ENCODE peak calls at places on chromosome 21, in six cellular contexts. S is tibial artery, B is uterus, G is AG09309, D is AG04450, R is fibroblast of lung. E is an unnamed sample.
A peak's percentile ranks its signal among the peaks of the same experiment; 100 is the strongest.

GRCh38 chr21:45010860-45011259 is 63.5 kb upstream of the ADARB1 start:
- DNase-seq in G (no peak), D (no peak), S (peak; percentile 53), R (no peak), B (no peak), E (no peak)

GRCh38 chr21:36325373-36326010 is 5.5 kb downstream of the MORC3 start:
- DNase-seq in D (no peak), G (no peak), S (no peak), R (peak; percentile 68), B (no peak), E (no peak)

GRCh38 chr21:25964009-25964408 is 206.6 kb downstream of the APP start:
- DNase-seq in B (no peak), S (no peak), D (no peak), R (peak; percentile 65), G (no peak), E (no peak)

GRCh38 chr21:42299324-42300044 is 15.7 kb downstream of the TFF3 start:
- DNase-seq in D (no peak), G (no peak), B (no peak), R (no peak), S (no peak), E (no peak)

GRCh38 chr21:41620982-41621381 is 113.0 kb upstream of the TMPRSS2 start:
- DNase-seq in B (no peak), S (no peak), R (no peak), D (no peak), G (peak; percentile 25), E (no peak)

GRCh38 chr21:43775795-43776430 is at the start of gene CSTB:
- DNase-seq in B (peak; percentile 68), R (peak; percentile 50), D (no peak), S (peak; percentile 89), G (no peak), E (no peak)

GRCh38 chr21:34690041-34690792 is 21.4 kb downstream of the CLIC6 start:
- DNase-seq in G (no peak), D (no peak), S (no peak), B (no peak), R (no peak), E (no peak)

GRCh38 chr21:15841856-15842564 is 112.2 kb downstream of the USP25 start:
- DNase-seq in G (peak; percentile 21), D (peak; percentile 34), R (peak; percentile 89), S (no peak), B (no peak), E (peak; percentile 81)

GRCh38 chr21:38351961-38352521 is 95.2 kb downstream of the KCNJ15 start:
- DNase-seq in R (peak; percentile 93), S (no peak), D (peak; percentile 67), G (peak; percentile 71), B (no peak), E (peak; percentile 52)
- H3K4me3 ChIP-seq in R (no peak overlapping the region), S (no peak overlapping the region), D (no peak overlapping the region), G (no peak overlapping the region), B (no peak overlapping the region), E (no peak overlapping the region)

GRCh38 chr21:32826317-32827167 is 55.0 kb upstream of the PAXBP1 start:
- DNase-seq in R (peak; percentile 58), B (peak; percentile 31), G (no peak), D (peak; percentile 20), S (no peak), E (peak; percentile 22)
- TF ChIP-seq CTCF in R (peak; percentile 60), B (peak; percentile 36), G (peak; percentile 67), D (peak; percentile 65), S (peak; percentile 36), E (peak; percentile 73)

DNA sequence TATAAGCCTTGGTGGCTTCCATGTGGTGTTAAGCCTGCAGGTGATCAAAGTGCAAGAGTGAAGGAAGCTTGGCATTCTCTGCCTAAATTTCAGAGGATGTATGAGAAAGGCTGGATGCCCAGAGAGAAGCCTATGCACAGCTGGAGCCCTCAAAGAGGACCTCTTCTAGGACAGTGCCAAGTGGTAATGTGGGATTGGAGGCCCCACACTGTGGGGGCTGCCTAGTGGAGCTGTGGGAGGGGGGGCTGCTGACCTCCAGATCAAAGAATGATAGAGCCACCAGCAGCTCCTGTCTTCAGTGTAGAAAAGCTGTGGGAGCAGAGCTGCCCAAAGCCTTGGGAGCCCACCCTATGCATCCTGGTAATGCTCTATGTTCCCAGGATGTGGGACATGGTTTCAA is 1512.7 kb upstream of the TPTE start:
- DNase-seq in D (no peak), R (no peak), B (no peak), G (no peak), S (no peak), E (no peak)
- H3K4me3 ChIP-seq in D (no peak overlapping the region), R (no peak overlapping the region), B (no peak overlapping the region), G (no peak overlapping the region), S (no peak overlapping the region), E (no peak overlapping the region)

GRCh38 chr21:23699402-23699801 is 1907.9 kb downstream of the MRPL39 start:
- DNase-seq in R (no peak), S (no peak), B (no peak), G (no peak), D (no peak), E (no peak)

GRCh38 chr21:23695449-23695848 is 1911.8 kb downstream of the MRPL39 start:
- DNase-seq in S (no peak), B (no peak), G (no peak), R (no peak), D (no peak), E (no peak)

GRCh38 chr21:23694396-23694795 is 1912.9 kb downstream of the MRPL39 start:
- DNase-seq in D (no peak), R (no peak), S (no peak), B (no peak), G (no peak), E (no peak)
- TF ChIP-seq CTCF in D (no peak), R (no peak), S (no peak), B (no peak), G (no peak), E (no peak)

GRCh38 chr21:17784604-17785402 is 34.4 kb downstream of the C21orf91 start:
- DNase-seq in R (peak; percentile 80), G (no peak), S (no peak), D (no peak), B (no peak), E (no peak)
- H3K4me3 ChIP-seq in R (no peak overlapping the region), G (no peak overlapping the region), S (no peak overlapping the region), D (no peak overlapping the region), B (no peak overlapping the region), E (no peak overlapping the region)

DNA sequence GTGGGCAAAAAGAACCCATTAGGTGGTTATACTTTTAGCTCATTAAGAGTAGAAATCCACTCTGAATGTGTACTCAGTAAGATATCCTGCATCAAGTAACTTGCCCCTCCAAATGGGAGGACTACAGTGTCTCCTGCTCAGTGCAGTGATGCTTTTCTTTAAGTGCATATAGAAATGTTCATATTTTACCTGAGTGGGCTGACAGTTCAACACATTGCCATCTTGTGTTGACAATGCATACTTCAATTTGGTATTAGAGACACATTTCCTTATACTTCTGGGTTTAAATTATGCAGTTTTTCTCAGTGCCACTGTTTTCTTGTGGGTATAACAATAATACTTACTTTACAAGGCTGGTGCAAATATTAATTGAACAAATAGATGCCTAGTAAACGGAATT is 318.6 kb upstream of the TMPRSS15 start:
- DNase-seq in D (no peak), R (no peak), B (no peak), S (no peak), G (no peak), E (no peak)
- TF ChIP-seq CTCF in D (no peak), R (no peak), B (no peak), S (no peak), G (no peak), E (peak; percentile 3)

GRCh38 chr21:28771790-28772501 is 220.7 kb downstream of the LTN1 start:
- DNase-seq in R (peak; percentile 84), B (no peak), G (peak; percentile 76), D (peak; percentile 69), S (no peak), E (peak; percentile 51)
- H3K4me3 ChIP-seq in R (peak overlapping the region; percentile 19), B (no peak overlapping the region), G (no peak overlapping the region), D (peak overlapping the region; percentile 39), S (peak overlapping the region; percentile 11), E (peak overlapping the region; percentile 1)

E was measured in retinal pigment epithelial cell.